ENCODE peak calls at places on chromosomes 2 and 18, in seven cellular contexts. One of them, this sample, is unnamed.

GRCh38 chr2:156323754-156324153 is 8.8 kb downstream of the NR4A2 start:
- DNase-seq in caudate nucleus: no peak
- DNase-seq in iPS DF 19.7: no peak
- DNase-seq in germinal center: no peak
- DNase-seq in HL-60: no peak
- DNase-seq in EL: no peak
- DNase-seq in epithelial cell of esophagus: no peak
- DNase-seq in this sample: no peak

GRCh38 chr2:119864318-119864717 is 104.6 kb downstream of the PTPN4 start:
- DNase-seq in caudate nucleus: no peak
- DNase-seq in iPS DF 19.7: no peak
- DNase-seq in germinal center: no peak
- DNase-seq in HL-60: no peak
- DNase-seq in EL: peak
- DNase-seq in epithelial cell of esophagus: peak
- DNase-seq in this sample: no peak

GRCh38 chr18:10169064-10169562 is 255.3 kb downstream of the VAPA start:
- DNase-seq in caudate nucleus: no peak
- DNase-seq in iPS DF 19.7: no peak
- DNase-seq in germinal center: no peak
- DNase-seq in HL-60: no peak
- DNase-seq in EL: peak
- DNase-seq in epithelial cell of esophagus: peak
- DNase-seq in this sample: no peak

GRCh38 chr2:142915502-142915901 is 38.0 kb downstream of the KYNU start:
- DNase-seq in caudate nucleus: no peak
- DNase-seq in iPS DF 19.7: no peak
- DNase-seq in germinal center: no peak
- DNase-seq in HL-60: no peak
- DNase-seq in EL: no peak
- DNase-seq in epithelial cell of esophagus: no peak
- DNase-seq in this sample: no peak

GRCh38 chr2:54572262-54572635 is 116.1 kb downstream of the SPTBN1 start:
- DNase-seq in caudate nucleus: no peak
- DNase-seq in iPS DF 19.7: no peak
- DNase-seq in germinal center: no peak
- DNase-seq in HL-60: no peak
- DNase-seq in EL: peak
- DNase-seq in epithelial cell of esophagus: peak
- DNase-seq in this sample: no peak

GRCh38 chr2:20213651-20214565 is 11.0 kb downstream of the SDC1 start:
- DNase-seq in caudate nucleus: no peak
- DNase-seq in iPS DF 19.7: no peak
- DNase-seq in germinal center: no peak
- DNase-seq in HL-60: no peak
- DNase-seq in EL: no peak
- DNase-seq in epithelial cell of esophagus: peak
- DNase-seq in this sample: no peak

GRCh38 chr2:229392214-229392613 is 121.1 kb upstream of the PID1 start:
- DNase-seq in caudate nucleus: no peak
- DNase-seq in iPS DF 19.7: no peak
- DNase-seq in germinal center: no peak
- DNase-seq in HL-60: no peak
- DNase-seq in EL: no peak
- DNase-seq in epithelial cell of esophagus: no peak
- DNase-seq in this sample: no peak

GRCh38 chr2:184004945-184005672 is 593.2 kb upstream of the ZNF804A start:
- DNase-seq in caudate nucleus: no peak
- DNase-seq in iPS DF 19.7: no peak
- DNase-seq in germinal center: no peak
- DNase-seq in HL-60: no peak
- DNase-seq in EL: no peak
- DNase-seq in epithelial cell of esophagus: no peak
- DNase-seq in this sample: no peak

GRCh38 chr2:40287201-40287600 is 164.7 kb downstream of the SLC8A1 start:
- DNase-seq in caudate nucleus: no peak
- DNase-seq in iPS DF 19.7: no peak
- DNase-seq in germinal center: no peak
- DNase-seq in HL-60: no peak
- DNase-seq in EL: no peak
- DNase-seq in epithelial cell of esophagus: peak
- DNase-seq in this sample: no peak

GRCh38 chr2:46850742-46851141 is 64.9 kb downstream of the MCFD2 start:
- DNase-seq in caudate nucleus: no peak
- DNase-seq in iPS DF 19.7: no peak
- DNase-seq in germinal center: no peak
- DNase-seq in HL-60: no peak
- DNase-seq in EL: peak
- DNase-seq in epithelial cell of esophagus: peak
- DNase-seq in this sample: no peak

GRCh38 chr2:217934321-217935131 is 68.3 kb downstream of the TNS1 start:
- DNase-seq in caudate nucleus: peak
- DNase-seq in iPS DF 19.7: no peak
- DNase-seq in germinal center: no peak
- DNase-seq in HL-60: peak
- DNase-seq in EL: peak
- DNase-seq in epithelial cell of esophagus: peak
- DNase-seq in this sample: no peak

GRCh38 chr18:23662309-23663263 is at the start of gene ANKRD29:
- DNase-seq in caudate nucleus: peak
- DNase-seq in iPS DF 19.7: no peak
- DNase-seq in germinal center: peak
- DNase-seq in HL-60: peak
- DNase-seq in EL: peak
- DNase-seq in epithelial cell of esophagus: peak
- DNase-seq in this sample: no peak

GRCh38 chr2:111071480-111072143 is 49.1 kb upstream of the BCL2L11 start:
- DNase-seq in caudate nucleus: no peak
- DNase-seq in iPS DF 19.7: no peak
- DNase-seq in germinal center: no peak
- DNase-seq in HL-60: peak
- DNase-seq in EL: peak
- DNase-seq in epithelial cell of esophagus: peak
- DNase-seq in this sample: no peak

GRCh38 chr2:42783511-42783910 is 8.9 kb downstream of the HAAO start:
- DNase-seq in caudate nucleus: no peak
- DNase-seq in iPS DF 19.7: no peak
- DNase-seq in germinal center: no peak
- DNase-seq in HL-60: no peak
- DNase-seq in EL: no peak
- DNase-seq in epithelial cell of esophagus: no peak
- DNase-seq in this sample: no peak

This sample was measured in C1 segment of cervical spinal cord.